ENCODE peak calls at places on chromosomes 2 and 18, in four cellular contexts. One of them, this sample, is unnamed. For H3K9me3, the result is how much of the 10 kb centered on the place peaks cover.

GRCh38 chr2:230956827-230957755 is 32.0 kb upstream of the GPR55 start:
- DNase-seq in right cardiac atrium: peak
- DNase-seq in tibial artery: peak
- DNase-seq in testis: peak
- DNase-seq in this sample: no peak

GRCh38 chr2:63977904-63978303 is 41.3 kb downstream of the VPS54 start:
- DNase-seq in right cardiac atrium: no peak
- DNase-seq in tibial artery: no peak
- DNase-seq in testis: no peak
- DNase-seq in this sample: no peak

GRCh38 chr2:189350515-189351209 is 90.6 kb upstream of the WDR75 start:
- DNase-seq in testis: peak
- DNase-seq in tibial artery: peak
- DNase-seq in right cardiac atrium: peak
- DNase-seq in this sample: no peak

GRCh38 chr18:25399554-25399953 is 47.6 kb upstream of the ZNF521 start:
- DNase-seq in tibial artery: no peak
- DNase-seq in right cardiac atrium: no peak
- DNase-seq in testis: no peak
- DNase-seq in this sample: no peak

GRCh38 chr18:71942433-71942832 is 601.7 kb downstream of the CBLN2 start:
- DNase-seq in right cardiac atrium: no peak
- DNase-seq in tibial artery: no peak
- DNase-seq in testis: no peak
- DNase-seq in this sample: no peak

GRCh38 chr2:241901500-241902351 is 32.2 kb downstream of the RTP5 start:
- DNase-seq in tibial artery: no peak
- DNase-seq in right cardiac atrium: no peak
- DNase-seq in testis: peak
- DNase-seq in this sample: no peak

GRCh38 chr18:41266616-41267015 is 688.4 kb upstream of the PIK3C3 start:
- DNase-seq in right cardiac atrium: no peak
- DNase-seq in testis: no peak
- DNase-seq in tibial artery: no peak
- DNase-seq in this sample: no peak

GRCh38 chr2:170966648-170967396 is 37.8 kb downstream of the GORASP2 start:
- DNase-seq in testis: peak
- DNase-seq in tibial artery: no peak
- DNase-seq in right cardiac atrium: no peak
- DNase-seq in this sample: no peak

GRCh38 chr2:38026846-38027245 is 49.1 kb downstream of the CYP1B1 start:
- DNase-seq in tibial artery: no peak
- DNase-seq in right cardiac atrium: no peak
- DNase-seq in testis: no peak
- DNase-seq in this sample: no peak

GRCh38 chr18:21047116-21047515 is 64.5 kb downstream of the ROCK1 start:
- DNase-seq in right cardiac atrium: no peak
- DNase-seq in testis: no peak
- DNase-seq in tibial artery: no peak
- DNase-seq in this sample: no peak

GRCh38 chr2:67242456-67242855 is 154.7 kb upstream of the ETAA1 start:
- DNase-seq in right cardiac atrium: no peak
- DNase-seq in tibial artery: no peak
- DNase-seq in testis: no peak
- DNase-seq in this sample: no peak

GRCh38 chr2:239386001-239386670 is 14.7 kb downstream of the HDAC4 start:
- DNase-seq in testis: no peak
- DNase-seq in right cardiac atrium: peak
- DNase-seq in tibial artery: no peak
- DNase-seq in this sample: no peak

GRCh38 chr18:53747761-53748160 is 476.7 kb downstream of the MBD2 start:
- DNase-seq in testis: no peak
- DNase-seq in right cardiac atrium: no peak
- DNase-seq in tibial artery: no peak
- DNase-seq in this sample: no peak

GRCh38 chr2:128967666-128968065 is 649.0 kb upstream of the HS6ST1 start:
- DNase-seq in tibial artery: no peak
- DNase-seq in testis: no peak
- DNase-seq in right cardiac atrium: no peak
- DNase-seq in this sample: no peak

GRCh38 chr2:17615728-17616351 is 75.3 kb downstream of the VSNL1 start:
- DNase-seq in testis: no peak
- DNase-seq in tibial artery: no peak
- DNase-seq in right cardiac atrium: no peak
- DNase-seq in this sample: no peak

GRCh38 chr18:42038936-42039335 is 83.9 kb downstream of the PIK3C3 start:
- DNase-seq in right cardiac atrium: no peak
- DNase-seq in tibial artery: no peak
- DNase-seq in testis: no peak
- DNase-seq in this sample: no peak

GRCh38 chr18:78984941-78985784 is 5.5 kb downstream of the SALL3 start:
- DNase-seq in testis: no peak
- DNase-seq in right cardiac atrium: no peak
- DNase-seq in tibial artery: no peak
- DNase-seq in this sample: no peak

GRCh38 chr2:239467281-239467955 is 66.6 kb upstream of the HDAC4 start:
- DNase-seq in right cardiac atrium: no peak
- DNase-seq in testis: no peak
- DNase-seq in tibial artery: peak
- DNase-seq in this sample: no peak

GRCh38 chr2:39266906-39267434 is 23.2 kb upstream of the CDKL4 start:
- DNase-seq in testis: no peak
- DNase-seq in right cardiac atrium: no peak
- DNase-seq in tibial artery: no peak
- DNase-seq in this sample: no peak

GRCh38 chr2:219417374-219417773 is 803 bp upstream of the DES start:
- DNase-seq in tibial artery: no peak
- DNase-seq in right cardiac atrium: peak
- DNase-seq in testis: no peak
- DNase-seq in this sample: no peak

GRCh38 chr18:9852266-9853081 is 33.3 kb upstream of the TXNDC2 start:
- DNase-seq in testis: no peak
- DNase-seq in tibial artery: no peak
- DNase-seq in right cardiac atrium: no peak
- DNase-seq in this sample: no peak

GRCh38 chr18:72419914-72420313 is 124.2 kb downstream of the CBLN2 start:
- DNase-seq in right cardiac atrium: no peak
- DNase-seq in tibial artery: no peak
- DNase-seq in testis: no peak
- DNase-seq in this sample: no peak

GRCh38 chr18:9025104-9025838 is 77.2 kb upstream of the NDUFV2 start:
- DNase-seq in testis: no peak
- DNase-seq in right cardiac atrium: no peak
- DNase-seq in tibial artery: no peak
- DNase-seq in this sample: no peak

GRCh38 chr2:51013060-51013746 is 18.7 kb downstream of the NRXN1 start:
- DNase-seq in right cardiac atrium: peak
- DNase-seq in tibial artery: no peak
- DNase-seq in testis: no peak
- DNase-seq in this sample: no peak

GRCh38 chr2:95220449-95220848 is 13.1 kb downstream of the ZNF892 start:
- DNase-seq in tibial artery: no peak
- DNase-seq in right cardiac atrium: no peak
- DNase-seq in testis: no peak
- DNase-seq in this sample: no peak
- H3K9me3 ChIP-seq in tibial artery: half or more
- H3K9me3 ChIP-seq in right cardiac atrium: under half
- H3K9me3 ChIP-seq in testis: under half
- H3K9me3 ChIP-seq in this sample: under half

GRCh38 chr2:134027980-134028379 is 225.9 kb upstream of the MGAT5 start:
- DNase-seq in right cardiac atrium: peak
- DNase-seq in testis: no peak
- DNase-seq in tibial artery: no peak
- DNase-seq in this sample: no peak
- H3K9me3 ChIP-seq in right cardiac atrium: under half
- H3K9me3 ChIP-seq in testis: under half
- H3K9me3 ChIP-seq in tibial artery: under half
- H3K9me3 ChIP-seq in this sample: under half

GRCh38 chr2:71821856-71822255 is 325.8 kb downstream of the CYP26B1 start:
- DNase-seq in right cardiac atrium: no peak
- DNase-seq in tibial artery: no peak
- DNase-seq in testis: no peak
- DNase-seq in this sample: no peak
- H3K9me3 ChIP-seq in right cardiac atrium: under half
- H3K9me3 ChIP-seq in tibial artery: under half
- H3K9me3 ChIP-seq in testis: under half
- H3K9me3 ChIP-seq in this sample: under half

DNA sequence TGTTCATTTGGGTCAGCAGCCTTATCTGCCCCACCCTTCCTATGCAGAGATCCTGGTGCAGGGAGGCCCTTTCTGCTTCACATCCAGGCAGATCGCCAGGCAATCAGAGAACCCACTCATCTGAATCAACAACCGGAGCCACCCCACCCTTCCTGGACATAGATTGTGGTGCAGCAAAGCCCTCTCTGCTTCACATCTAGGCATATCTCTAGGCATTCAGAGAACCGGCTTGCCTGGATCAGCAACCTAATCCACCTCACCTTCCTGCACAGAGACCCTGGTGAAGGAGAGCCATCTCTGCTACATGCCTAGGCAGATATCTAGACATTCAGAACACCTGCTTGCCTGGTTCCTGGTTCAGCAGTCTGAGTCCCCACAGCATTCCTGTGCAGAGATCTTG is 184.5 kb upstream of the CNTNAP5 start:
- DNase-seq in right cardiac atrium: no peak
- DNase-seq in tibial artery: no peak
- DNase-seq in testis: no peak
- DNase-seq in this sample: no peak
- H3K9me3 ChIP-seq in right cardiac atrium: under half
- H3K9me3 ChIP-seq in tibial artery: under half
- H3K9me3 ChIP-seq in testis: under half
- H3K9me3 ChIP-seq in this sample: under half

GRCh38 chr2:68604077-68604476 is 39.3 kb upstream of the PROKR1 start:
- DNase-seq in tibial artery: no peak
- DNase-seq in testis: no peak
- DNase-seq in right cardiac atrium: no peak
- DNase-seq in this sample: no peak
- H3K9me3 ChIP-seq in tibial artery: under half
- H3K9me3 ChIP-seq in testis: under half
- H3K9me3 ChIP-seq in right cardiac atrium: under half
- H3K9me3 ChIP-seq in this sample: under half

This sample was measured in T-helper 17 cell.